ENCODE peak calls at places on chromosomes 16 and 17, in ten cellular contexts. One of them, this sample, is unnamed. For H3K4me1 and H3K9me3, the result is how much of the 10 kb centered on the place peaks cover.

GRCh38 chr16:27772093-27772820 is 222.3 kb downstream of the KATNIP start:
- DNase-seq in A549: no peak
- DNase-seq in upper lobe of left lung: no peak
- DNase-seq in tibial nerve: no peak
- DNase-seq in transverse colon: no peak
- DNase-seq in body of pancreas: no peak
- DNase-seq in Peyer's patch: no peak
- DNase-seq in heart left ventricle: peak
- DNase-seq in stomach: no peak
- DNase-seq in breast epithelium: no peak
- DNase-seq in this sample: no peak

GRCh38 chr17:45146616-45147101 is 1.6 kb upstream of the HEXIM1 start:
- DNase-seq in A549: no peak
- DNase-seq in upper lobe of left lung: no peak
- DNase-seq in tibial nerve: no peak
- DNase-seq in transverse colon: peak
- DNase-seq in body of pancreas: no peak
- DNase-seq in Peyer's patch: no peak
- DNase-seq in heart left ventricle: no peak
- DNase-seq in stomach: peak
- DNase-seq in breast epithelium: no peak
- DNase-seq in this sample: no peak

GRCh38 chr16:24347556-24347955 is 91.4 kb downstream of the CACNG3 start:
- DNase-seq in A549: no peak
- DNase-seq in upper lobe of left lung: no peak
- DNase-seq in tibial nerve: no peak
- DNase-seq in transverse colon: no peak
- DNase-seq in body of pancreas: peak
- DNase-seq in Peyer's patch: no peak
- DNase-seq in heart left ventricle: no peak
- DNase-seq in stomach: no peak
- DNase-seq in breast epithelium: no peak
- DNase-seq in this sample: no peak

GRCh38 chr16:51084074-51084928 is 66.8 kb downstream of the SALL1 start:
- DNase-seq in A549: no peak
- DNase-seq in upper lobe of left lung: no peak
- DNase-seq in tibial nerve: no peak
- DNase-seq in transverse colon: no peak
- DNase-seq in body of pancreas: no peak
- DNase-seq in Peyer's patch: no peak
- DNase-seq in heart left ventricle: no peak
- DNase-seq in stomach: no peak
- DNase-seq in breast epithelium: no peak
- DNase-seq in this sample: no peak

GRCh38 chr16:81640681-81641070 is 138.4 kb upstream of the PLCG2 start:
- DNase-seq in A549: no peak
- DNase-seq in upper lobe of left lung: no peak
- DNase-seq in tibial nerve: no peak
- DNase-seq in transverse colon: no peak
- DNase-seq in body of pancreas: no peak
- DNase-seq in Peyer's patch: no peak
- DNase-seq in heart left ventricle: no peak
- DNase-seq in stomach: no peak
- DNase-seq in breast epithelium: no peak
- DNase-seq in this sample: no peak

GRCh38 chr17:40310882-40311391 is 2.0 kb downstream of the RARA start:
- DNase-seq in A549: no peak
- DNase-seq in upper lobe of left lung: no peak
- DNase-seq in tibial nerve: peak
- DNase-seq in transverse colon: no peak
- DNase-seq in body of pancreas: no peak
- DNase-seq in Peyer's patch: no peak
- DNase-seq in heart left ventricle: peak
- DNase-seq in stomach: no peak
- DNase-seq in breast epithelium: no peak
- DNase-seq in this sample: peak

GRCh38 chr17:45092932-45093430 is 31.9 kb downstream of the NMT1 start:
- DNase-seq in A549: peak
- DNase-seq in upper lobe of left lung: no peak
- DNase-seq in tibial nerve: peak
- DNase-seq in transverse colon: peak
- DNase-seq in body of pancreas: peak
- DNase-seq in Peyer's patch: peak
- DNase-seq in heart left ventricle: peak
- DNase-seq in stomach: peak
- DNase-seq in breast epithelium: peak
- DNase-seq in this sample: peak

GRCh38 chr17:39668141-39668924 is at the start of gene PNMT:
- DNase-seq in A549: peak
- DNase-seq in upper lobe of left lung: peak
- DNase-seq in tibial nerve: peak
- DNase-seq in transverse colon: peak
- DNase-seq in body of pancreas: peak
- DNase-seq in Peyer's patch: peak
- DNase-seq in heart left ventricle: peak
- DNase-seq in stomach: peak
- DNase-seq in breast epithelium: no peak
- DNase-seq in this sample: no peak

GRCh38 chr16:52563767-52564611 is 17.0 kb upstream of the TOX3 start:
- DNase-seq in A549: no peak
- DNase-seq in upper lobe of left lung: no peak
- DNase-seq in tibial nerve: no peak
- DNase-seq in transverse colon: peak
- DNase-seq in body of pancreas: no peak
- DNase-seq in Peyer's patch: no peak
- DNase-seq in heart left ventricle: no peak
- DNase-seq in stomach: no peak
- DNase-seq in breast epithelium: no peak
- DNase-seq in this sample: no peak

GRCh38 chr17:58411408-58411894 is 5.9 kb downstream of the RNF43 start:
- DNase-seq in A549: no peak
- DNase-seq in upper lobe of left lung: no peak
- DNase-seq in tibial nerve: no peak
- DNase-seq in transverse colon: no peak
- DNase-seq in body of pancreas: no peak
- DNase-seq in Peyer's patch: no peak
- DNase-seq in heart left ventricle: no peak
- DNase-seq in stomach: no peak
- DNase-seq in breast epithelium: no peak
- DNase-seq in this sample: no peak

GRCh38 chr16:21643787-21644186 is 8.6 kb downstream of the IGSF6 start:
- DNase-seq in A549: no peak
- DNase-seq in upper lobe of left lung: no peak
- DNase-seq in tibial nerve: no peak
- DNase-seq in transverse colon: no peak
- DNase-seq in body of pancreas: no peak
- DNase-seq in Peyer's patch: no peak
- DNase-seq in heart left ventricle: no peak
- DNase-seq in stomach: no peak
- DNase-seq in breast epithelium: no peak
- DNase-seq in this sample: no peak

GRCh38 chr16:47905771-47906170 is 250.0 kb downstream of the ABCC12 start:
- DNase-seq in A549: no peak
- DNase-seq in upper lobe of left lung: no peak
- DNase-seq in tibial nerve: no peak
- DNase-seq in transverse colon: no peak
- DNase-seq in body of pancreas: no peak
- DNase-seq in Peyer's patch: no peak
- DNase-seq in heart left ventricle: no peak
- DNase-seq in stomach: no peak
- DNase-seq in breast epithelium: no peak
- DNase-seq in this sample: no peak

GRCh38 chr17:4266550-4266949 is 2.8 kb upstream of the ANKFY1 start:
- DNase-seq in A549: no peak
- DNase-seq in upper lobe of left lung: no peak
- DNase-seq in tibial nerve: no peak
- DNase-seq in transverse colon: no peak
- DNase-seq in body of pancreas: no peak
- DNase-seq in Peyer's patch: no peak
- DNase-seq in heart left ventricle: no peak
- DNase-seq in stomach: no peak
- DNase-seq in breast epithelium: no peak
- DNase-seq in this sample: no peak

GRCh38 chr17:29433551-29433950 is 43.4 kb downstream of the TAOK1 start:
- DNase-seq in A549: no peak
- DNase-seq in upper lobe of left lung: no peak
- DNase-seq in tibial nerve: no peak
- DNase-seq in transverse colon: no peak
- DNase-seq in body of pancreas: no peak
- DNase-seq in Peyer's patch: no peak
- DNase-seq in heart left ventricle: no peak
- DNase-seq in stomach: no peak
- DNase-seq in breast epithelium: no peak
- DNase-seq in this sample: no peak

GRCh38 chr16:8907096-8907495 is 24.9 kb downstream of the LITAFD start:
- DNase-seq in A549: no peak
- DNase-seq in upper lobe of left lung: no peak
- DNase-seq in tibial nerve: no peak
- DNase-seq in transverse colon: no peak
- DNase-seq in body of pancreas: no peak
- DNase-seq in Peyer's patch: no peak
- DNase-seq in heart left ventricle: no peak
- DNase-seq in stomach: no peak
- DNase-seq in breast epithelium: no peak
- DNase-seq in this sample: no peak

GRCh38 chr16:17568239-17568638 is 97.5 kb upstream of the XYLT1 start:
- DNase-seq in A549: no peak
- DNase-seq in upper lobe of left lung: no peak
- DNase-seq in tibial nerve: no peak
- DNase-seq in transverse colon: no peak
- DNase-seq in body of pancreas: no peak
- DNase-seq in Peyer's patch: no peak
- DNase-seq in heart left ventricle: no peak
- DNase-seq in stomach: no peak
- DNase-seq in breast epithelium: no peak
- DNase-seq in this sample: no peak

GRCh38 chr16:85950519-85950918 is 51.6 kb downstream of the IRF8 start:
- DNase-seq in A549: no peak
- DNase-seq in upper lobe of left lung: no peak
- DNase-seq in tibial nerve: no peak
- DNase-seq in transverse colon: no peak
- DNase-seq in body of pancreas: no peak
- DNase-seq in Peyer's patch: no peak
- DNase-seq in heart left ventricle: no peak
- DNase-seq in stomach: no peak
- DNase-seq in breast epithelium: no peak
- DNase-seq in this sample: no peak

GRCh38 chr17:1227917-1228751 is 42.1 kb upstream of the BHLHA9 start:
- DNase-seq in A549: no peak
- DNase-seq in upper lobe of left lung: peak
- DNase-seq in tibial nerve: no peak
- DNase-seq in transverse colon: peak
- DNase-seq in body of pancreas: no peak
- DNase-seq in Peyer's patch: peak
- DNase-seq in heart left ventricle: peak
- DNase-seq in stomach: no peak
- DNase-seq in breast epithelium: no peak
- DNase-seq in this sample: no peak

GRCh38 chr17:19769946-19770652 is 22.0 kb upstream of the ALDH3A1 start:
- DNase-seq in A549: no peak
- DNase-seq in upper lobe of left lung: no peak
- DNase-seq in tibial nerve: no peak
- DNase-seq in transverse colon: no peak
- DNase-seq in body of pancreas: no peak
- DNase-seq in Peyer's patch: no peak
- DNase-seq in heart left ventricle: no peak
- DNase-seq in stomach: no peak
- DNase-seq in breast epithelium: no peak
- DNase-seq in this sample: peak

GRCh38 chr17:77494664-77495435 is 354.1 kb downstream of the SEC14L1 start:
- DNase-seq in A549: peak
- DNase-seq in upper lobe of left lung: peak
- DNase-seq in tibial nerve: peak
- DNase-seq in transverse colon: peak
- DNase-seq in body of pancreas: peak
- DNase-seq in Peyer's patch: peak
- DNase-seq in heart left ventricle: peak
- DNase-seq in stomach: peak
- DNase-seq in breast epithelium: peak
- DNase-seq in this sample: no peak
- TF ChIP-seq POLR2A in A549: no peak
- TF ChIP-seq POLR2A in upper lobe of left lung: no peak
- TF ChIP-seq POLR2A in tibial nerve: no peak
- TF ChIP-seq POLR2A in transverse colon: no peak
- TF ChIP-seq POLR2A in body of pancreas: no peak
- TF ChIP-seq POLR2A in Peyer's patch: no peak
- TF ChIP-seq POLR2A in heart left ventricle: no peak
- TF ChIP-seq POLR2A in stomach: no peak
- TF ChIP-seq POLR2A in breast epithelium: no peak
- TF ChIP-seq POLR2A in this sample: no peak

GRCh38 chr16:88915639-88916327 is 49.3 kb upstream of the PABPN1L start:
- DNase-seq in A549: no peak
- DNase-seq in upper lobe of left lung: peak
- DNase-seq in tibial nerve: no peak
- DNase-seq in transverse colon: no peak
- DNase-seq in body of pancreas: no peak
- DNase-seq in Peyer's patch: no peak
- DNase-seq in heart left ventricle: no peak
- DNase-seq in stomach: no peak
- DNase-seq in breast epithelium: no peak
- DNase-seq in this sample: no peak
- H3K4me1 ChIP-seq in A549: under half
- H3K4me1 ChIP-seq in upper lobe of left lung: under half
- H3K4me1 ChIP-seq in tibial nerve: under half
- H3K4me1 ChIP-seq in transverse colon: under half
- H3K4me1 ChIP-seq in body of pancreas: under half
- H3K4me1 ChIP-seq in Peyer's patch: under half
- H3K4me1 ChIP-seq in heart left ventricle: under half
- H3K4me1 ChIP-seq in stomach: under half
- H3K4me1 ChIP-seq in breast epithelium: under half
- H3K4me1 ChIP-seq in this sample: under half

GRCh38 chr16:35642322-35642835 is 2183.0 kb downstream of the TP53TG3F start:
- DNase-seq in A549: no peak
- DNase-seq in upper lobe of left lung: no peak
- DNase-seq in tibial nerve: no peak
- DNase-seq in transverse colon: no peak
- DNase-seq in body of pancreas: no peak
- DNase-seq in Peyer's patch: no peak
- DNase-seq in heart left ventricle: no peak
- DNase-seq in stomach: no peak
- DNase-seq in breast epithelium: no peak
- DNase-seq in this sample: peak
- H3K9me3 ChIP-seq in A549: under half
- H3K9me3 ChIP-seq in upper lobe of left lung: under half
- H3K9me3 ChIP-seq in tibial nerve: under half
- H3K9me3 ChIP-seq in transverse colon: under half
- H3K9me3 ChIP-seq in body of pancreas: under half
- H3K9me3 ChIP-seq in Peyer's patch: under half
- H3K9me3 ChIP-seq in heart left ventricle: under half
- H3K9me3 ChIP-seq in stomach: half or more
- H3K9me3 ChIP-seq in breast epithelium: under half
- H3K9me3 ChIP-seq in this sample: under half

DNA sequence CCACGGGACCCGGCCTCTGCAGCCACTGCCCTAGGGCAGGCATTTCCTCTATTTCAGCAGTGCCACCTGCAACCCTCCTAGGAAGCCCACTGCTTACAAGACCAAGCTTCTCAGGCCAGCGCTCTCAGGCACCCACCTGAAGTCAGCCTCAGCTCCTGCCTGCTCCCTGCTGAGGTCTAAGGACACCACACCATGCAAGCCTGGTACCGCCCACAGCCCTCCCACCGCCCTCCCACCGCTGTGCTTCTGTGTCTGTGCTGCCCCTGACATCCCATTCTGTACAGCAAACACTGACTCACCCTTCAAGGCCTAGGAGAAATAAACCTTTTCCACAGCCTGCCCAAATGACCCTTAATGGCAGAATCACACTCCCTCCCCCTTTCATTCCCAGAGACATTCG is 6.3 kb downstream of the CLUH start:
- DNase-seq in A549: no peak
- DNase-seq in upper lobe of left lung: peak
- DNase-seq in tibial nerve: no peak
- DNase-seq in transverse colon: no peak
- DNase-seq in body of pancreas: no peak
- DNase-seq in Peyer's patch: no peak
- DNase-seq in heart left ventricle: peak
- DNase-seq in stomach: no peak
- DNase-seq in breast epithelium: no peak
- DNase-seq in this sample: no peak
- TF ChIP-seq POLR2A in A549: no peak
- TF ChIP-seq POLR2A in upper lobe of left lung: no peak
- TF ChIP-seq POLR2A in tibial nerve: no peak
- TF ChIP-seq POLR2A in transverse colon: no peak
- TF ChIP-seq POLR2A in body of pancreas: no peak
- TF ChIP-seq POLR2A in Peyer's patch: no peak
- TF ChIP-seq POLR2A in heart left ventricle: no peak
- TF ChIP-seq POLR2A in stomach: no peak
- TF ChIP-seq POLR2A in breast epithelium: no peak
- TF ChIP-seq POLR2A in this sample: no peak

This sample was measured in vagina.